ENCODE peak calls at places on chromosome 4, in six cellular contexts. R is GM12878, O is K562, M is IMR-90, Q is HepG2, C is A549. H is an unnamed sample.

GRCh38 chr4:159639924-159640323 is 537.0 kb downstream of the RAPGEF2 start:
- DNase-seq in O (no peak), Q (no peak), C (no peak), R (no peak), M (no peak), H (no peak)

GRCh38 chr4:15714616-15715015 is 11.8 kb downstream of the BST1 start:
- DNase-seq in M (peak; percentile 42), O (peak; percentile 34), R (no peak), C (no peak), Q (no peak), H (no peak)

GRCh38 chr4:7394184-7394575 is 40.5 kb downstream of the PSAPL1 start:
- DNase-seq in O (no peak), Q (no peak), M (no peak), R (no peak), C (no peak), H (no peak)

GRCh38 chr4:101039367-101039766 is 308.0 kb downstream of the PPP3CA start:
- DNase-seq in R (no peak), Q (no peak), O (no peak), C (no peak), M (no peak), H (no peak)

GRCh38 chr4:105147226-105148151 is 813 bp downstream of the TET2 start:
- DNase-seq in R (no peak), C (no peak), M (peak; percentile 44), Q (peak; percentile 24), O (peak; percentile 26), H (peak; percentile 15)

GRCh38 chr4:76896731-76897521 is 1.0 kb downstream of the SOWAHB start:
- DNase-seq in M (peak; percentile 18), Q (no peak), R (no peak), O (no peak), C (peak; percentile 19), H (peak; percentile 62)

GRCh38 chr4:183599690-183600089 is 59.3 kb downstream of the RWDD4 start:
- DNase-seq in R (no peak), C (no peak), O (no peak), Q (peak; percentile 9), M (no peak), H (no peak)

GRCh38 chr4:128682942-128683666 is 126.4 kb upstream of the JADE1 start:
- DNase-seq in Q (no peak), C (no peak), R (no peak), M (no peak), O (no peak), H (no peak)

GRCh38 chr4:77358315-77358928 is 201.4 kb downstream of the CCNG2 start:
- DNase-seq in O (peak; percentile 59), Q (peak; percentile 19), R (no peak), C (peak; percentile 34), M (peak; percentile 40), H (peak; percentile 63)

GRCh38 chr4:152243890-152244595 is 291.8 kb downstream of the FBXW7 start:
- DNase-seq in M (no peak), O (no peak), R (no peak), Q (no peak), C (no peak), H (no peak)

GRCh38 chr4:8419222-8420041 is 21.1 kb downstream of the ACOX3 start:
- DNase-seq in C (no peak), Q (no peak), M (peak; percentile 57), R (peak; percentile 37), O (no peak), H (no peak)

GRCh38 chr4:17511041-17511949 is 595 bp downstream of the QDPR start:
- DNase-seq in Q (peak; percentile 46), R (no peak), M (peak; percentile 33), C (peak; percentile 28), O (peak; percentile 61), H (peak; percentile 44)

GRCh38 chr4:55074386-55074785 is 51.0 kb downstream of the KDR start:
- DNase-seq in M (no peak), C (no peak), R (no peak), O (no peak), Q (no peak), H (no peak)

GRCh38 chr4:156756118-156756517 is 215.5 kb downstream of the PDGFC start:
- DNase-seq in O (no peak), Q (no peak), M (peak; percentile 29), R (no peak), C (no peak), H (no peak)

GRCh38 chr4:59180161-59180560 is 2020.0 kb upstream of the ADGRL3 start:
- DNase-seq in M (no peak), O (no peak), Q (no peak), R (no peak), C (no peak), H (no peak)

GRCh38 chr4:83548151-83548905 is 12.4 kb downstream of the GPAT3 start:
- DNase-seq in C (peak; percentile 86), M (peak; percentile 97), O (peak; percentile 77), R (peak; percentile 83), Q (peak; percentile 88), H (no peak)

GRCh38 chr4:30822911-30823529 is 102.9 kb downstream of the PCDH7 start:
- DNase-seq in O (no peak), R (no peak), Q (no peak), C (no peak), M (no peak), H (no peak)

GRCh38 chr4:173505924-173506779 is 23.9 kb downstream of the HAND2 start:
- DNase-seq in O (peak; percentile 48), M (peak; percentile 45), Q (peak; percentile 21), C (peak; percentile 57), R (peak; percentile 41), H (peak; percentile 75)

GRCh38 chr4:88457307-88458090 is 580 bp downstream of the HERC5 start:
- DNase-seq in O (no peak), R (no peak), C (peak; percentile 5), M (no peak), Q (no peak), H (peak; percentile 58)

GRCh38 chr4:186920486-186920885 is 196.8 kb upstream of the FAT1 start:
- DNase-seq in C (no peak), Q (no peak), M (peak; percentile 80), R (no peak), O (no peak), H (no peak)

GRCh38 chr4:44446801-44447562 is 1.6 kb downstream of the KCTD8 start:
- DNase-seq in C (no peak), O (no peak), M (no peak), Q (no peak), R (no peak), H (peak; percentile 2)

GRCh38 chr4:152810715-152811287 is 31.0 kb downstream of the ARFIP1 start:
- DNase-seq in Q (peak; percentile 57), M (no peak), O (no peak), C (no peak), R (no peak), H (no peak)

GRCh38 chr4:22552802-22553201 is 36.9 kb upstream of the ADGRA3 start:
- DNase-seq in C (no peak), Q (peak; percentile 8), O (no peak), R (no peak), M (no peak), H (no peak)

GRCh38 chr4:32268949-32269348 is 1548.8 kb downstream of the PCDH7 start:
- DNase-seq in Q (no peak), M (no peak), R (no peak), O (no peak), C (no peak), H (no peak)

GRCh38 chr4:54063224-54063623 is 1.2 kb downstream of the CHIC2 start:
- DNase-seq in O (no peak), C (no peak), R (no peak), M (peak; percentile 60), Q (peak; percentile 52), H (no peak)

GRCh38 chr4:72971572-72971971 is 97.9 kb downstream of the COX18 start:
- DNase-seq in C (no peak), O (no peak), M (peak; percentile 92), R (no peak), Q (no peak), H (no peak)

GRCh38 chr4:95637047-95637600 is 88.4 kb upstream of the UNC5C start:
- DNase-seq in R (no peak), O (no peak), Q (no peak), M (no peak), C (peak; percentile 13), H (peak; percentile 61)
- TF ChIP-seq BHLHE40 in R (no peak), O (no peak), Q (no peak), M (no peak), C (no peak), H (no peak)

GRCh38 chr4:126977306-126977705 is 655.5 kb upstream of the INTU start:
- DNase-seq in M (peak; percentile 20), O (no peak), Q (no peak), R (no peak), C (no peak), H (peak; percentile 6)

GRCh38 chr4:126969781-126970180 is 663.0 kb upstream of the INTU start:
- DNase-seq in R (no peak), M (no peak), O (no peak), Q (no peak), C (no peak), H (no peak)

GRCh38 chr4:126976850-126977249 is 655.9 kb upstream of the INTU start:
- DNase-seq in R (no peak), Q (no peak), C (no peak), M (no peak), O (no peak), H (no peak)

GRCh38 chr4:126969360-126969759 is 663.4 kb upstream of the INTU start:
- DNase-seq in O (no peak), Q (no peak), R (no peak), M (no peak), C (no peak), H (no peak)

GRCh38 chr4:126973201-126973600 is 659.6 kb upstream of the INTU start:
- DNase-seq in Q (no peak), O (no peak), R (no peak), M (no peak), C (no peak), H (no peak)
- TF ChIP-seq BHLHE40 in Q (no peak), O (no peak), R (no peak), M (no peak), C (no peak), H (no peak)

DNA sequence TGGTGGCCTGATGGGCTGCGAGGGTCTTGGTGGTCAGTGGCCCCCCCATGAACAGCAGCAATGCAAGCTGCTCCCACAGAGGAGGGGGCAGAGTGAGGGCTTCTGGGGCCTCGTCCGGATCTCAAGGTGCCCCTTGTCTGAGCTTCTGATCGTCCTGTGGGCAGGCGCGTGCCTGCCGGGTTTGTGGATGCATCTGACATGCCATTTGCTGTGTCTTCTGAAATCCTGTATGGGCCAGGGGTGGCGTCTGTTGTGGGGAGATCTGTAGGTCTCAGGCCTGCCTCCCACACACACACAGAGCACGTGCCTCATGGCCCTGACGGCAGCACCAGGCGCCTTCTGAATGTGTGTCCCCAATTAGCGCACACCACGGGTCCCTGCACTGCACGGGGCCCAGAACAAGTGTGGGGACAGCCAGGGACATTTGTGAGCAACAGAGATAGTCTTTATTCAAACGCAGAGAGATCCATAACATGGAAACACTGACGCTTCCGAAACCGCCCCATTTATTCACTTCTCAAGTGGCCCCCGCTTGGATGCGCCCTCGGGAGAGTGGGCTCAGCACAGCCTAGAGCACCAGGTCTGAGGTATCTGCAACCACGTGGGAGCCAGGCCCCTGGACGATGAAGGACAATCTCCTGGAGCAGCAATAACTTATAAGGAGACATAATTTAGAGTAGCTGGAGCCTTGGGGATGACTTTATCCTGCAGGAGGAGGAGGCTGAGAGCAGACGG is 5.7 kb downstream of the SPON2 start:
- DNase-seq in Q (no peak), C (no peak), R (no peak), M (no peak), O (peak; percentile 22), H (no peak)
- TF ChIP-seq BHLHE40 in Q (no peak), C (no peak), R (peak; percentile 62), M (no peak), O (peak; percentile 83), H (no peak)

GRCh38 chr4:38967260-38968095 is 64.7 kb downstream of the TMEM156 start:
- DNase-seq in Q (peak; percentile 77), O (no peak), C (no peak), R (no peak), M (peak; percentile 100), H (no peak)
- TF ChIP-seq BHLHE40 in Q (no peak), O (no peak), C (no peak), R (no peak), M (peak; percentile 37), H (no peak)